ENCODE peak calls at places on chromosomes 13 and 19, in eight cellular contexts. D, X, U, Y, F, B, S and O are unnamed samples.

GRCh38 chr13:108560092-108560491 is 69.3 kb upstream of the MYO16 start:
- DNase-seq in D (no peak), X (no peak), U (no peak), Y (no peak), F (no peak), B (no peak), S (no peak), O (no peak)

GRCh38 chr19:16951529-16951928 is 62.7 kb downstream of the F2RL3 start:
- DNase-seq in D (peak; percentile 83), X (no peak), U (peak; percentile 50), Y (no peak), F (no peak), B (no peak), S (no peak), O (peak; percentile 7)

GRCh38 chr13:52809310-52809769 is 39.1 kb downstream of the PCDH8 start:
- DNase-seq in D (peak; percentile 84), X (peak; percentile 80), U (peak; percentile 85), Y (peak; percentile 82), F (peak; percentile 84), B (peak; percentile 35), S (peak; percentile 67), O (peak; percentile 27)

GRCh38 chr13:43785681-43786471 is 896 bp downstream of the ENOX1 start:
- DNase-seq in D (peak; percentile 56), X (no peak), U (peak; percentile 48), Y (peak; percentile 77), F (no peak), B (peak; percentile 77), S (peak; percentile 76), O (peak; percentile 55)

GRCh38 chr19:21491161-21491560 is 14.2 kb upstream of the ZNF429 start:
- DNase-seq in D (peak; percentile 41), X (no peak), U (no peak), Y (no peak), F (no peak), B (peak; percentile 2), S (peak; percentile 28), O (no peak)

GRCh38 chr13:42478531-42479156 is 95.3 kb upstream of the TNFSF11 start:
- DNase-seq in D (peak; percentile 24), X (no peak), U (peak; percentile 53), Y (peak; percentile 32), F (no peak), B (peak; percentile 68), S (peak; percentile 34), O (no peak)

GRCh38 chr13:24746618-24747247 is 17.2 kb upstream of the RNF17 start:
- DNase-seq in D (peak; percentile 40), X (no peak), U (no peak), Y (peak; percentile 39), F (no peak), B (no peak), S (peak; percentile 35), O (no peak)

GRCh38 chr13:113373811-113374485 is 10.0 kb upstream of the GRTP1 start:
- DNase-seq in D (no peak), X (no peak), U (no peak), Y (no peak), F (no peak), B (no peak), S (no peak), O (no peak)

GRCh38 chr13:38866649-38867048 is 124.0 kb downstream of the STOML3 start:
- DNase-seq in D (peak; percentile 23), X (peak; percentile 5), U (peak; percentile 34), Y (no peak), F (no peak), B (no peak), S (no peak), O (no peak)

GRCh38 chr19:32396046-32396652 is 9.4 kb upstream of the DPY19L3 start:
- DNase-seq in D (peak; percentile 44), X (no peak), U (no peak), Y (no peak), F (no peak), B (no peak), S (no peak), O (no peak)

DNA sequence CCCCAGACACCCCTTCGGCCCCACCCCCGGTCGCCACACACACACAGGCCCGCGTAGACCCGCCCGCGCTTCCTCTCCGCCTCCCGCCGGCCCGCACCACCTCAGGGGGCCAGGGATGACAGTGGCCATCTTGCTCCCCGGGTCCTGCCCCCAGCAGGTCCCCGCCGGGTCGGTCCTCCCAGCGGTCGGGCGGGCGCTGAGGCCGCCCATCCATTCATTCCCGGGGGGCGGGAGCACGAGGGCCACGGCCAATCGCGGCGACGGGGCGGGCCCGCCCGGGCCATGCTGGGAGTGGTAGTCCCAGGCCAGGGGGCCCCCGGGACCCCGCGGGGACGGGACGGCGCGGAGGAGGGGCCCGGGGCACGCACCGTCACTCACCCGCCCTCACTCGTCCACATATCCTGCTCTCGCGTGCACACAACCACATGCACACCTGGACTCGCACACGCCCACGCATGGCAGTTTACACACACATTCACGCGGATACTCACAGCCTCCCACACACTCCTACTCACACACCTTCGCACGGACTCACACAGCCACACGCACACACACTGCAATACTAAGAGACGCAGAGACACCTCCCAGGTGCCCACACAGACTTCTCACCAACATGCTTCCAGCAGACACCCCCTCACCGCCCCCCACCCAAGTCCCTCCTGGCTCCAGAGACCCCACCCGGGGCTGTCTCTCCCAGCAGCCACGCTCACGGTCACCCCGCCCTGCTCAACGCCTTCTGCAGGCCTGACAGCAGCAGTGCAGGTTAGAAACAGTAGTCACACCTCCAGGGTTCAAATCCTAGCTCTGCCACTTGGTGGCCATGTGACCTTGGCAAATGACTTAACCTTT is at the start of gene DPF1:
- DNase-seq in D (peak; percentile 79), X (peak; percentile 78), U (peak; percentile 86), Y (peak; percentile 90), F (peak; percentile 49), B (peak; percentile 52), S (peak; percentile 87), O (peak; percentile 36)
- TF ChIP-seq EZH2 in D (no peak), X (no peak), U (no peak), Y (no peak), F (no peak), B (no peak), S (no peak), O (no peak)

GRCh38 chr19:40422428-40423226 is 3.2 kb downstream of the SERTAD1 start:
- DNase-seq in D (no peak), X (no peak), U (no peak), Y (no peak), F (no peak), B (no peak), S (no peak), O (no peak)
- H3K27ac ChIP-seq in D (no peak overlapping the region), X (no peak overlapping the region), U (no peak overlapping the region), Y (peak overlapping the region; percentile 100), F (no peak overlapping the region), B (peak overlapping the region; percentile 34), S (peak overlapping the region; percentile 92), O (peak overlapping the region; percentile 17)

GRCh38 chr13:101915755-101916107 is 463.3 kb downstream of the ITGBL1 start:
- DNase-seq in D (no peak), X (no peak), U (no peak), Y (no peak), F (no peak), B (no peak), S (no peak), O (no peak)

GRCh38 chr13:101916758-101917474 is 464.4 kb downstream of the ITGBL1 start:
- DNase-seq in D (no peak), X (no peak), U (no peak), Y (no peak), F (no peak), B (no peak), S (no peak), O (no peak)

GRCh38 chr13:101917833-101918755 is 465.6 kb downstream of the ITGBL1 start:
- DNase-seq in D (no peak), X (no peak), U (no peak), Y (no peak), F (no peak), B (no peak), S (no peak), O (no peak)

GRCh38 chr13:101916108-101916757 is 463.8 kb downstream of the ITGBL1 start:
- DNase-seq in D (peak; percentile 6), X (no peak), U (no peak), Y (peak; percentile 43), F (no peak), B (peak; percentile 19), S (peak; percentile 37), O (no peak)

GRCh38 chr13:101917475-101917810 is 465.0 kb downstream of the ITGBL1 start:
- DNase-seq in D (no peak), X (no peak), U (no peak), Y (no peak), F (no peak), B (no peak), S (no peak), O (no peak)
- TF ChIP-seq EZH2 in D (peak; percentile 75), X (no peak), U (no peak), Y (no peak), F (no peak), B (peak; percentile 66), S (peak; percentile 5), O (no peak)

DNA sequence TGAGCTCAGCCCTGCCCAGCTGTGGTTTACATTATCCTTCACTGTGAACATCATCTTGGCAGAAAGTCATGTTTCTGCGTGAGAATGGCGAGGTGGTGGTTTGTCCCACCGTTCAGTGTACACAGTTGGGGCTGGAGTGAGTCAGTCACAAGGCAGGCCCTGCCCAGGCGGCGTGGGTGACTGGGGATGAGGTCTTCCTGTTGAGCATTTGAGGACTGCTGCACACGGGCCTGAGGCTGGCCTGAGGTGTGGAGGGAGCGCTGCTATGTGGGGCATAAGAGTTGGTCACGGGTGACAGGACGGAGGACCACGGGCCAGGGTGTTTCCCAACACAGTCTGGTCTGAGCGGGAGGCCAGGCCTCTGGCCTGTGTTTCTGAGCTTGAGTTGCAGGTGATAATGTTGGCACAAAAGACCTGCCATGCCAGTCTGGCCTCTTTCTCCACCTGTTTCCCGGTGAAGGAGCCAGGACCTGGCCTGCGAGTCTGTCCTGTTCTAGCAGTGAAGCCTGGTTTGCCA is 13.4 kb upstream of the C19orf33 start:
- DNase-seq in D (peak; percentile 93), X (no peak), U (peak; percentile 97), Y (peak; percentile 48), F (no peak), B (peak; percentile 91), S (peak; percentile 98), O (peak; percentile 87)
- H3K27ac ChIP-seq in D (peak overlapping the region; percentile 50), X (no peak overlapping the region), U (peak overlapping the region; percentile 93), Y (peak overlapping the region; percentile 65), F (no peak overlapping the region), B (peak overlapping the region; percentile 18), S (peak overlapping the region; percentile 62), O (peak overlapping the region; percentile 50)

GRCh38 chr19:979318-979741 is 4.8 kb upstream of the WDR18 start:
- DNase-seq in D (no peak), X (no peak), U (no peak), Y (peak; percentile 43), F (no peak), B (no peak), S (no peak), O (no peak)
- TF ChIP-seq EZH2 in D (no peak), X (no peak), U (no peak), Y (no peak), F (no peak), B (no peak), S (no peak), O (no peak)

GRCh38 chr19:11261431-11261901 is 858 bp downstream of the DOCK6 start:
- DNase-seq in D (no peak), X (no peak), U (no peak), Y (no peak), F (no peak), B (no peak), S (no peak), O (no peak)
- H3K27ac ChIP-seq in D (no peak overlapping the region), X (no peak overlapping the region), U (no peak overlapping the region), Y (peak overlapping the region; percentile 92), F (no peak overlapping the region), B (no peak overlapping the region), S (no peak overlapping the region), O (no peak overlapping the region)